ENCODE peak calls at places on chromosomes 1 and 21, in six cellular contexts. P is DMS53; A is IMR-90; V is NCI-H1092; Y is left ventricle myocardium inferior; S is CD4-positive, CD25-positive, alpha-beta regulatory T cell. D is an unnamed sample.

GRCh38 chr1:12147116-12147753 is 19.6 kb upstream of the TNFRSF1B start:
- DNase-seq in P (no peak), A (no peak), V (no peak), Y (no peak), S (peak), D (no peak)

GRCh38 chr21:42049578-42050430 is 21.3 kb upstream of the UMODL1 start:
- DNase-seq in P (no peak), A (no peak), V (no peak), Y (no peak), S (no peak), D (no peak)

GRCh38 chr1:41542196-41542955 is 57.9 kb upstream of the EDN2 start:
- DNase-seq in P (peak), A (no peak), V (no peak), Y (no peak), S (no peak), D (no peak)

GRCh38 chr1:214271174-214271858 is 9.6 kb upstream of the SMYD2 start:
- DNase-seq in P (no peak), A (no peak), V (no peak), Y (no peak), S (no peak), D (peak)

GRCh38 chr1:182175340-182176068 is 114.0 kb upstream of the ZNF648 start:
- DNase-seq in P (peak), A (no peak), V (peak), Y (no peak), S (no peak), D (peak)

GRCh38 chr1:248752119-248752931 is 3.2 kb downstream of the LYPD8 start:
- DNase-seq in P (peak), A (no peak), V (no peak), Y (no peak), S (peak), D (no peak)

GRCh38 chr1:206117151-206117948 is at the start of gene AVPR1B:
- DNase-seq in P (peak), A (peak), V (peak), Y (peak), S (peak), D (peak)

GRCh38 chr1:89702520-89703045 is 69.7 kb downstream of the LRRC8C start:
- DNase-seq in P (no peak), A (no peak), V (no peak), Y (no peak), S (no peak), D (no peak)

GRCh38 chr1:228271701-228272251 is 63.9 kb downstream of the OBSCN start:
- DNase-seq in P (no peak), A (no peak), V (no peak), Y (no peak), S (no peak), D (no peak)

GRCh38 chr1:64470670-64471217 is 815 bp downstream of the CACHD1 start:
- DNase-seq in P (peak), A (no peak), V (no peak), Y (peak), S (no peak), D (peak)

GRCh38 chr1:203088441-203088840 is 2.6 kb upstream of the MYOG start:
- DNase-seq in P (no peak), A (no peak), V (no peak), Y (no peak), S (no peak), D (no peak)

GRCh38 chr1:21624577-21625389 is 44.4 kb downstream of the RAP1GAP start:
- DNase-seq in P (no peak), A (no peak), V (peak), Y (no peak), S (no peak), D (no peak)

GRCh38 chr1:5220421-5220820 is 566.0 kb downstream of the AJAP1 start:
- DNase-seq in P (no peak), A (no peak), V (no peak), Y (no peak), S (no peak), D (no peak)

GRCh38 chr1:211479624-211480023 is 12.3 kb downstream of the RD3 start:
- DNase-seq in P (peak), A (no peak), V (no peak), Y (no peak), S (no peak), D (peak)

GRCh38 chr1:95323117-95323516 is 89.1 kb downstream of the RWDD3 start:
- DNase-seq in P (peak), A (no peak), V (no peak), Y (no peak), S (no peak), D (peak)

GRCh38 chr21:33850985-33851384 is 64.6 kb downstream of the ATP5PO start:
- DNase-seq in P (no peak), A (no peak), V (no peak), Y (no peak), S (no peak), D (no peak)

GRCh38 chr1:109191377-109191776 is 22.3 kb upstream of the SARS1 start:
- DNase-seq in P (no peak), A (no peak), V (no peak), Y (no peak), S (no peak), D (no peak)

GRCh38 chr1:43324810-43325209 is 12.8 kb upstream of the MPL start:
- DNase-seq in P (no peak), A (no peak), V (no peak), Y (no peak), S (no peak), D (no peak)

GRCh38 chr1:195663549-195664280 is 944.5 kb downstream of the KCNT2 start:
- DNase-seq in P (peak), A (peak), V (no peak), Y (no peak), S (no peak), D (no peak)

GRCh38 chr1:15273274-15273673 is 26.3 kb downstream of the FHAD1 start:
- DNase-seq in P (no peak), A (no peak), V (no peak), Y (no peak), S (no peak), D (peak)

GRCh38 chr1:204565617-204566582 is 49.7 kb downstream of the MDM4 start:
- DNase-seq in P (peak), A (peak), V (peak), Y (no peak), S (peak), D (peak)

GRCh38 chr1:36328713-36329112 is 5.3 kb upstream of the EVA1B start:
- DNase-seq in P (no peak), A (no peak), V (no peak), Y (no peak), S (no peak), D (peak)

GRCh38 chr1:228073870-228074545 is 8.5 kb upstream of the ARF1 start:
- DNase-seq in P (peak), A (no peak), V (no peak), Y (peak), S (no peak), D (peak)

GRCh38 chr1:27517907-27518718 is 28.1 kb upstream of the WASF2 start:
- DNase-seq in P (peak), A (no peak), V (no peak), Y (no peak), S (no peak), D (peak)

GRCh38 chr1:214445846-214446614 is 105.4 kb downstream of the PTPN14 start:
- DNase-seq in P (peak), A (peak), V (no peak), Y (no peak), S (no peak), D (peak)

GRCh38 chr1:43982241-43982640 is 3.2 kb downstream of the B4GALT2 start:
- DNase-seq in P (no peak), A (no peak), V (no peak), Y (no peak), S (no peak), D (no peak)

GRCh38 chr1:25502957-25503356 is 40.4 kb upstream of the LDLRAP1 start:
- DNase-seq in P (no peak), A (peak), V (no peak), Y (no peak), S (no peak), D (no peak)

GRCh38 chr1:33330376-33330890 is 9.5 kb upstream of the A3GALT2 start:
- DNase-seq in P (no peak), A (no peak), V (no peak), Y (no peak), S (no peak), D (no peak)

GRCh38 chr1:154735061-154735800 is 127.2 kb upstream of the ADAR start:
- DNase-seq in P (no peak), A (no peak), V (no peak), Y (no peak), S (no peak), D (no peak)

GRCh38 chr1:232737917-232738316 is 67.3 kb upstream of the MAP10 start:
- DNase-seq in P (no peak), A (no peak), V (no peak), Y (no peak), S (no peak), D (no peak)